ENCODE peak calls at places on chromosomes 13 and 19, in seven cellular contexts. X, P, H, R, Z, C and E are unnamed samples.

GRCh38 chr13:31998131-31998530 is 33.4 kb upstream of the FRY start:
- DNase-seq in X (no peak), P (no peak), H (no peak), R (no peak), Z (no peak), C (no peak), E (no peak)

GRCh38 chr13:30832845-30833332 is 73.2 kb upstream of the MEDAG start:
- DNase-seq in X (peak), P (peak), H (peak), R (no peak), Z (no peak), C (peak), E (peak)

GRCh38 chr19:35639863-35640262 is 1.7 kb upstream of the ETV2 start:
- DNase-seq in X (no peak), P (no peak), H (no peak), R (no peak), Z (no peak), C (no peak), E (no peak)

GRCh38 chr19:850979-851335 is 1.1 kb upstream of the ELANE start:
- DNase-seq in X (no peak), P (no peak), H (no peak), R (no peak), Z (no peak), C (no peak), E (no peak)

GRCh38 chr19:38816131-38816750 is 3.5 kb upstream of the LGALS4 start:
- DNase-seq in X (no peak), P (peak), H (no peak), R (no peak), Z (no peak), C (peak), E (no peak)

GRCh38 chr13:113461022-113461751 is 7.9 kb upstream of the ADPRHL1 start:
- DNase-seq in X (no peak), P (no peak), H (no peak), R (no peak), Z (no peak), C (no peak), E (no peak)

GRCh38 chr13:100835695-100836094 is 161.1 kb upstream of the TMTC4 start:
- DNase-seq in X (no peak), P (no peak), H (no peak), R (no peak), Z (no peak), C (no peak), E (no peak)

GRCh38 chr13:42170029-42170428 is 101.9 kb upstream of the AKAP11 start:
- DNase-seq in X (no peak), P (no peak), H (no peak), R (no peak), Z (no peak), C (no peak), E (no peak)

GRCh38 chr13:29713841-29714240 is 118.4 kb upstream of the SLC7A1 start:
- DNase-seq in X (no peak), P (peak), H (no peak), R (peak), Z (no peak), C (no peak), E (no peak)

GRCh38 chr19:30784850-30785459 is 412.8 kb downstream of the ZNF536 start:
- DNase-seq in X (peak), P (peak), H (peak), R (peak), Z (peak), C (no peak), E (peak)

GRCh38 chr13:114015608-114016295 is 41.9 kb upstream of the C13orf46 start:
- DNase-seq in X (peak), P (no peak), H (no peak), R (no peak), Z (no peak), C (peak), E (no peak)

GRCh38 chr13:28273919-28274318 is 135.6 kb downstream of the PAN3 start:
- DNase-seq in X (no peak), P (peak), H (no peak), R (no peak), Z (no peak), C (no peak), E (no peak)